ENCODE peak calls at places on chromosomes 12 and 14, in five cellular contexts. X, I, M, F and R are unnamed samples.

GRCh38 chr12:79174656-79175055 is 310.1 kb downstream of the SYT1 start:
- DNase-seq in X (peak), I (no peak), M (no peak), F (peak), R (no peak)

GRCh38 chr12:69896653-69897381 is 71.8 kb downstream of the MYRFL start:
- DNase-seq in X (no peak), I (no peak), M (no peak), F (no peak), R (no peak)

GRCh38 chr14:23469127-23469905 is at the start of gene NGDN:
- DNase-seq in X (peak), I (peak), M (peak), F (peak), R (peak)

GRCh38 chr12:3214508-3215365 is 137.6 kb downstream of the TSPAN9 start:
- DNase-seq in X (no peak), I (no peak), M (no peak), F (no peak), R (no peak)

GRCh38 chr14:68857671-68858070 is 64.8 kb upstream of the ZFP36L1 start:
- DNase-seq in X (no peak), I (no peak), M (no peak), F (no peak), R (no peak)

GRCh38 chr12:1929241-1929984 is 11.0 kb upstream of the CACNA2D4 start:
- DNase-seq in X (no peak), I (no peak), M (peak), F (no peak), R (no peak)

GRCh38 chr12:80892597-80893445 is 44.9 kb downstream of the LIN7A start:
- DNase-seq in X (peak), I (no peak), M (no peak), F (no peak), R (no peak)

GRCh38 chr12:68628698-68629097 is 18.0 kb downstream of the RAP1B start:
- DNase-seq in X (no peak), I (no peak), M (no peak), F (no peak), R (no peak)

GRCh38 chr12:113815031-113815430 is 151.1 kb downstream of the RBM19 start:
- DNase-seq in X (no peak), I (no peak), M (no peak), F (no peak), R (no peak)

GRCh38 chr14:55771242-55772025 is 191.4 kb downstream of the KTN1 start:
- DNase-seq in X (no peak), I (no peak), M (no peak), F (no peak), R (no peak)

GRCh38 chr12:121038861-121039654 is at the start of gene OASL:
- DNase-seq in X (peak), I (no peak), M (peak), F (peak), R (no peak)

GRCh38 chr12:118494776-118495175 is 118.4 kb downstream of the SUDS3 start:
- DNase-seq in X (peak), I (no peak), M (no peak), F (no peak), R (no peak)

GRCh38 chr14:58082491-58083098 is 69.4 kb downstream of the ARMH4 start:
- DNase-seq in X (peak), I (no peak), M (no peak), F (peak), R (no peak)

DNA sequence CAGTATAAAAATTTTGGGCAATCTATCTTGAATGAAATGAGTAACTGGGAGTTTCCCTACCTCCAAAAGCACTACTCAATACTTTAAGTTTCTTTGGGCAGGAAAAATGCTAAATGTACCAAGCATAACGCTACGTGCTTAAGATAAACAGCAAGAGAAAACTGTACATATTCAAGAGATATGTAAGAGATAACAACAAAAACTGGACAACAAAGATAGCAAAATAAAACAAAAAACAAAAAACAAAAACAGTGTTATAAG is 20.0 kb downstream of the PTGES3 start:
- DNase-seq in X (no peak), I (no peak), M (no peak), F (no peak), R (no peak)
- TF ChIP-seq CTCF in X (no peak), I (no peak), M (no peak), F (no peak), R (no peak)

GRCh38 chr12:49200882-49201594 is 12.2 kb upstream of the TUBA1A start:
- DNase-seq in X (peak), I (no peak), M (no peak), F (peak), R (no peak)
- H3K4me3 ChIP-seq in X (no peak), I (no peak), M (no peak), F (peak), R (no peak)

GRCh38 chr12:96766232-96766631 is 140.8 kb upstream of the NEDD1 start:
- DNase-seq in X (no peak), I (no peak), M (no peak), F (no peak), R (no peak)
- TF ChIP-seq CTCF in X (no peak), I (peak), M (no peak), F (no peak), R (no peak)

GRCh38 chr12:57631566-57632368 is 1.2 kb downstream of the B4GALNT1 start:
- DNase-seq in X (no peak), I (no peak), M (no peak), F (no peak), R (no peak)

GRCh38 chr12:57632898-57633825 is at the start of gene B4GALNT1:
- DNase-seq in X (no peak), I (peak), M (peak), F (peak), R (no peak)

GRCh38 chr12:57632369-57632897 is 568 bp downstream of the B4GALNT1 start:
- DNase-seq in X (no peak), I (peak), M (no peak), F (no peak), R (no peak)

GRCh38 chr12:57629897-57630471 is 3.0 kb downstream of the B4GALNT1 start:
- DNase-seq in X (no peak), I (no peak), M (no peak), F (no peak), R (no peak)

DNA sequence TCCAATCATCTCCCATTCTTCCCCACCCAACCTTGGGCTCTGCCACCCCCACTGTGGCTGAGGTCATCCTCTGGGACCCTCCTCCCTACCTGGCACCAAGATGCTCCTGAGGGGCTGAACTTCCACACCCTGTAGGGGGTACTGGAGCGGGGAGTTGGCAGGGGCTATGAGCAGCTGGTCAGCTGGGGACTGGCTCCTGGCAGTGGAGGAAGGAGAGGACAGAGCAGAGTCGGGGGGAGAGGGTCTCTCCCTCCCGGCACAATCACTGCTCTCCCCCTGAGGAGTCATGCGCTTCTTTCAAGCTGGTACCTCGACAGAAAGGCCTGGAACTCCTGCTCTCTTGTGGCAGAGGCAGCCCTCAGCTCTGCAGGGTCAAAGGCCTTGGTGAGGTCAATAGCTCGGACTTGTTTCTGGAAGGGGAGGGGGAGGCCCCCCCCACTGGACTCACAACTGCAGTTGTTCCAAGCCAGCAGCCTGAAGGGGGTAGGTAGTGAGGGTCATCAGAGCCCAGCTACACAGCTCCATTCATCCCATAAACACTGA is 2.0 kb downstream of the B4GALNT1 start:
- DNase-seq in X (no peak), I (no peak), M (no peak), F (no peak), R (no peak)
- H3K4me3 ChIP-seq in X (no peak), I (no peak), M (no peak), F (no peak), R (no peak)

GRCh38 chr12:48862691-48863090 is 3.0 kb downstream of the RND1 start:
- DNase-seq in X (no peak), I (no peak), M (no peak), F (no peak), R (no peak)
- TF ChIP-seq CTCF in X (no peak), I (no peak), M (no peak), F (no peak), R (no peak)